ENCODE peak calls at places on chromosomes 4 and X, in four cellular contexts. T, F, S and L are unnamed samples.

GRCh38 chrX:116605576-116605975 is 142.8 kb upstream of the CT83 start:
- DNase-seq in T (no peak), F (no peak), S (no peak), L (no peak)

GRCh38 chrX:17597836-17598434 is 139.4 kb upstream of the SCML1 start:
- DNase-seq in T (no peak), F (no peak), S (no peak), L (no peak)

GRCh38 chrX:44012484-44013096 is 39.4 kb upstream of the NDP start:
- DNase-seq in T (no peak), F (no peak), S (no peak), L (peak; percentile 1)

GRCh38 chrX:48496660-48497059 is 12.1 kb upstream of the PORCN start:
- DNase-seq in T (no peak), F (no peak), S (no peak), L (no peak)

GRCh38 chr4:33467291-33467690 is 2747.1 kb downstream of the PCDH7 start:
- DNase-seq in T (no peak), F (no peak), S (no peak), L (no peak)

GRCh38 chr4:146445198-146446150 is 76.3 kb downstream of the SLC10A7 start:
- DNase-seq in T (no peak), F (no peak), S (no peak), L (no peak)

GRCh38 chr4:44448548-44449443 is at the start of gene KCTD8:
- DNase-seq in T (peak; percentile 38), F (peak; percentile 42), S (no peak), L (no peak)

GRCh38 chr4:168421671-168422070 is 58.6 kb downstream of the DDX60L start:
- DNase-seq in T (no peak), F (no peak), S (no peak), L (no peak)

GRCh38 chr4:879730-880079 is 52.4 kb downstream of the GAK start:
- DNase-seq in T (peak; percentile 25), F (peak; percentile 11), S (no peak), L (peak; percentile 19)

GRCh38 chr4:95319169-95319568 is 229.6 kb downstream of the UNC5C start:
- DNase-seq in T (no peak), F (no peak), S (no peak), L (no peak)